ENCODE peak calls at places on chromosomes 4 and X, in nine cellular contexts. One of them, this sample, is unnamed.

GRCh38 chr4:77921701-77922100 is 59.1 kb downstream of the MRPL1 start:
- DNase-seq in fibroblast of mammary gland: peak
- DNase-seq in adrenal gland: no peak
- DNase-seq in neuronal stem cell: no peak
- DNase-seq in left ventricle myocardium inferior: no peak
- DNase-seq in astrocyte of the spinal cord: peak
- DNase-seq in fibroblast of lung: peak
- DNase-seq in esophagus muscularis mucosa: no peak
- DNase-seq in IMR-90: peak
- DNase-seq in this sample: no peak

GRCh38 chr4:151361966-151362365 is 36.6 kb upstream of the SH3D19 start:
- DNase-seq in fibroblast of lung: no peak
- DNase-seq in IMR-90: no peak
- DNase-seq in astrocyte of the spinal cord: no peak
- DNase-seq in adrenal gland: no peak
- DNase-seq in fibroblast of mammary gland: no peak
- DNase-seq in left ventricle myocardium inferior: no peak
- DNase-seq in esophagus muscularis mucosa: no peak
- DNase-seq in neuronal stem cell: no peak
- DNase-seq in this sample: no peak

GRCh38 chr4:15482842-15483241 is 13.2 kb downstream of the CC2D2A start:
- DNase-seq in fibroblast of mammary gland: peak
- DNase-seq in fibroblast of lung: no peak
- DNase-seq in astrocyte of the spinal cord: no peak
- DNase-seq in IMR-90: no peak
- DNase-seq in esophagus muscularis mucosa: no peak
- DNase-seq in left ventricle myocardium inferior: no peak
- DNase-seq in neuronal stem cell: no peak
- DNase-seq in adrenal gland: no peak
- DNase-seq in this sample: no peak

GRCh38 chrX:42615161-42615563 is 162.8 kb downstream of the PPP1R2C start:
- DNase-seq in fibroblast of lung: no peak
- DNase-seq in fibroblast of mammary gland: peak
- DNase-seq in neuronal stem cell: no peak
- DNase-seq in astrocyte of the spinal cord: no peak
- DNase-seq in left ventricle myocardium inferior: no peak
- DNase-seq in IMR-90: no peak
- DNase-seq in esophagus muscularis mucosa: no peak
- DNase-seq in adrenal gland: no peak
- DNase-seq in this sample: no peak

GRCh38 chr4:110196206-110196870 is 2.1 kb downstream of the ELOVL6 start:
- DNase-seq in fibroblast of lung: peak
- DNase-seq in left ventricle myocardium inferior: peak
- DNase-seq in adrenal gland: peak
- DNase-seq in neuronal stem cell: peak
- DNase-seq in fibroblast of mammary gland: peak
- DNase-seq in esophagus muscularis mucosa: no peak
- DNase-seq in astrocyte of the spinal cord: peak
- DNase-seq in IMR-90: peak
- DNase-seq in this sample: no peak

GRCh38 chr4:82372874-82373815 is 646 bp downstream of the HNRNPD start:
- DNase-seq in fibroblast of mammary gland: peak
- DNase-seq in astrocyte of the spinal cord: peak
- DNase-seq in neuronal stem cell: peak
- DNase-seq in esophagus muscularis mucosa: peak
- DNase-seq in IMR-90: peak
- DNase-seq in adrenal gland: peak
- DNase-seq in fibroblast of lung: peak
- DNase-seq in left ventricle myocardium inferior: peak
- DNase-seq in this sample: peak

GRCh38 chr4:174874898-174875297 is 43.3 kb upstream of the ADAM29 start:
- DNase-seq in esophagus muscularis mucosa: no peak
- DNase-seq in fibroblast of mammary gland: no peak
- DNase-seq in astrocyte of the spinal cord: no peak
- DNase-seq in fibroblast of lung: no peak
- DNase-seq in left ventricle myocardium inferior: no peak
- DNase-seq in neuronal stem cell: no peak
- DNase-seq in adrenal gland: no peak
- DNase-seq in IMR-90: no peak
- DNase-seq in this sample: no peak

GRCh38 chrX:39261446-39262147 is 460.3 kb downstream of the MID1IP1 start:
- DNase-seq in neuronal stem cell: peak
- DNase-seq in adrenal gland: no peak
- DNase-seq in fibroblast of mammary gland: peak
- DNase-seq in left ventricle myocardium inferior: no peak
- DNase-seq in IMR-90: no peak
- DNase-seq in esophagus muscularis mucosa: no peak
- DNase-seq in astrocyte of the spinal cord: peak
- DNase-seq in fibroblast of lung: peak
- DNase-seq in this sample: no peak

GRCh38 chrX:13287816-13288215 is 32.0 kb downstream of the ATXN3L start:
- DNase-seq in neuronal stem cell: no peak
- DNase-seq in adrenal gland: no peak
- DNase-seq in left ventricle myocardium inferior: no peak
- DNase-seq in IMR-90: peak
- DNase-seq in esophagus muscularis mucosa: no peak
- DNase-seq in astrocyte of the spinal cord: peak
- DNase-seq in fibroblast of mammary gland: peak
- DNase-seq in fibroblast of lung: peak
- DNase-seq in this sample: no peak

GRCh38 chrX:106178826-106179225 is 10.7 kb downstream of the PWWP3B start:
- DNase-seq in fibroblast of lung: no peak
- DNase-seq in esophagus muscularis mucosa: no peak
- DNase-seq in fibroblast of mammary gland: no peak
- DNase-seq in astrocyte of the spinal cord: peak
- DNase-seq in left ventricle myocardium inferior: no peak
- DNase-seq in IMR-90: no peak
- DNase-seq in neuronal stem cell: no peak
- DNase-seq in adrenal gland: no peak
- DNase-seq in this sample: no peak

GRCh38 chrX:25721564-25721963 is 416.6 kb upstream of the MAGEB18 start:
- DNase-seq in IMR-90: no peak
- DNase-seq in fibroblast of mammary gland: peak
- DNase-seq in esophagus muscularis mucosa: no peak
- DNase-seq in fibroblast of lung: peak
- DNase-seq in left ventricle myocardium inferior: no peak
- DNase-seq in adrenal gland: no peak
- DNase-seq in neuronal stem cell: peak
- DNase-seq in astrocyte of the spinal cord: peak
- DNase-seq in this sample: peak

GRCh38 chr4:56757821-56758400 is 63.6 kb downstream of the SPINK2 start:
- DNase-seq in IMR-90: peak
- DNase-seq in neuronal stem cell: peak
- DNase-seq in astrocyte of the spinal cord: peak
- DNase-seq in left ventricle myocardium inferior: no peak
- DNase-seq in esophagus muscularis mucosa: no peak
- DNase-seq in adrenal gland: peak
- DNase-seq in fibroblast of lung: peak
- DNase-seq in fibroblast of mammary gland: peak
- DNase-seq in this sample: peak

GRCh38 chr4:119750771-119751170 is 122.2 kb upstream of the PDE5A start:
- DNase-seq in neuronal stem cell: no peak
- DNase-seq in IMR-90: peak
- DNase-seq in left ventricle myocardium inferior: no peak
- DNase-seq in esophagus muscularis mucosa: no peak
- DNase-seq in fibroblast of mammary gland: peak
- DNase-seq in astrocyte of the spinal cord: peak
- DNase-seq in fibroblast of lung: no peak
- DNase-seq in adrenal gland: no peak
- DNase-seq in this sample: no peak

GRCh38 chr4:126071346-126072333 is 756.9 kb downstream of the FAT4 start:
- DNase-seq in neuronal stem cell: no peak
- DNase-seq in left ventricle myocardium inferior: no peak
- DNase-seq in IMR-90: peak
- DNase-seq in adrenal gland: no peak
- DNase-seq in astrocyte of the spinal cord: peak
- DNase-seq in esophagus muscularis mucosa: no peak
- DNase-seq in fibroblast of mammary gland: peak
- DNase-seq in fibroblast of lung: peak
- DNase-seq in this sample: no peak

GRCh38 chr4:42643685-42644084 is 13.2 kb downstream of the ATP8A1 start:
- DNase-seq in fibroblast of lung: no peak
- DNase-seq in IMR-90: no peak
- DNase-seq in fibroblast of mammary gland: no peak
- DNase-seq in esophagus muscularis mucosa: no peak
- DNase-seq in left ventricle myocardium inferior: no peak
- DNase-seq in astrocyte of the spinal cord: no peak
- DNase-seq in adrenal gland: peak
- DNase-seq in neuronal stem cell: no peak
- DNase-seq in this sample: no peak
- H3K4me3 ChIP-seq in fibroblast of lung: no peak
- H3K4me3 ChIP-seq in IMR-90: no peak
- H3K4me3 ChIP-seq in fibroblast of mammary gland: no peak
- H3K4me3 ChIP-seq in esophagus muscularis mucosa: no peak
- H3K4me3 ChIP-seq in left ventricle myocardium inferior: no peak
- H3K4me3 ChIP-seq in astrocyte of the spinal cord: no peak
- H3K4me3 ChIP-seq in adrenal gland: no peak
- H3K4me3 ChIP-seq in neuronal stem cell: no peak
- H3K4me3 ChIP-seq in this sample: no peak

DNA sequence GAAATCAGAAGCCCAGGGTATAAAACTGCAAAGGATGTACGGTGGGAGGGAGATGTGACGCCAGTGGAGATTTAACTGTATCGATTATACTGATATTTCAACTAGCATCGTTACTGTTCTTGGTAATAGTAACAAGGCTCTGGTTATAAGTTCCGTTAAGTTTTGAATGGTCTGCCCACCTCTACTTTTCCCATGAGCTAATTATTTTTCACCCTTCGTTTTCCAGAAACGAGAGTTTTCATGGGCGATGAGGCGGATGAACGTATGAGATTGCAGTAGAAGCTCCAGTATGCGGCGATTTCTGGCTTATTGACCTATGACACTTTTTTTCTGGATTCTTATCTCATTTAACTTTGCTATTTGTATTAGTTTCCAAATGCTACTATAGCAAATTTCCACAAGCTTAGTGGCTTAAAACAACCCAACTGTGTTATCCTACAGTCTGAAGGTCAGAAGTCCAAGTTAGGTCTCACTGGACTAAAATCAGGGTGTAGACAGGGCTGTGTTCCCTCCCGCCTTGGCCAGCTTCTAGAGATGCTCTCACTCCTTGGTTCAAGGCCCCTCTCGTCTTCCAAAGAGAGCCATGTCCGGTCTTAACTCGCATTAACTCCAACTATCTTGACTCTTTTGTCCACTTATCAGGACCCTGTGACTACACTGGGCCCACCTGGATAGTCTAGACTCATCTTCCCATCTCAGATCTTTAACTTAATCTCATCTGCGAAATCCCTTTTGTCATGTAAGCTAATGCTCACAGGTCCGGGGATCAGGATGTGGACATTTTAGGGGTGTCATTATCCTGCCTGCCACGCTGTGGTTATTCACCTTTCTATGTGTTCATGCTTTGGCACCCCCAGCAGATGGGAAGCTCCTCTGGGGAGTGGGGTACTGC is 122.5 kb downstream of the IRF2 start:
- DNase-seq in astrocyte of the spinal cord: no peak
- DNase-seq in IMR-90: no peak
- DNase-seq in neuronal stem cell: no peak
- DNase-seq in adrenal gland: peak
- DNase-seq in left ventricle myocardium inferior: no peak
- DNase-seq in fibroblast of lung: no peak
- DNase-seq in esophagus muscularis mucosa: no peak
- DNase-seq in fibroblast of mammary gland: no peak
- DNase-seq in this sample: no peak
- H3K4me3 ChIP-seq in astrocyte of the spinal cord: no peak
- H3K4me3 ChIP-seq in IMR-90: no peak
- H3K4me3 ChIP-seq in neuronal stem cell: no peak
- H3K4me3 ChIP-seq in adrenal gland: no peak
- H3K4me3 ChIP-seq in left ventricle myocardium inferior: no peak
- H3K4me3 ChIP-seq in fibroblast of lung: no peak
- H3K4me3 ChIP-seq in esophagus muscularis mucosa: no peak
- H3K4me3 ChIP-seq in fibroblast of mammary gland: no peak
- H3K4me3 ChIP-seq in this sample: no peak

GRCh38 chr4:47926667-47927258 is 12.4 kb upstream of the NFXL1 start:
- DNase-seq in fibroblast of lung: peak
- DNase-seq in esophagus muscularis mucosa: no peak
- DNase-seq in left ventricle myocardium inferior: no peak
- DNase-seq in neuronal stem cell: peak
- DNase-seq in adrenal gland: peak
- DNase-seq in fibroblast of mammary gland: peak
- DNase-seq in astrocyte of the spinal cord: peak
- DNase-seq in IMR-90: peak
- DNase-seq in this sample: no peak
- H3K4me3 ChIP-seq in fibroblast of lung: no peak
- H3K4me3 ChIP-seq in esophagus muscularis mucosa: peak
- H3K4me3 ChIP-seq in left ventricle myocardium inferior: peak
- H3K4me3 ChIP-seq in neuronal stem cell: peak
- H3K4me3 ChIP-seq in adrenal gland: no peak
- H3K4me3 ChIP-seq in fibroblast of mammary gland: no peak
- H3K4me3 ChIP-seq in astrocyte of the spinal cord: no peak
- H3K4me3 ChIP-seq in IMR-90: no peak
- H3K4me3 ChIP-seq in this sample: no peak

GRCh38 chrX:74949717-74950116 is 24.5 kb upstream of the NEXMIF start:
- DNase-seq in left ventricle myocardium inferior: no peak
- DNase-seq in esophagus muscularis mucosa: no peak
- DNase-seq in fibroblast of lung: no peak
- DNase-seq in astrocyte of the spinal cord: no peak
- DNase-seq in neuronal stem cell: no peak
- DNase-seq in fibroblast of mammary gland: no peak
- DNase-seq in adrenal gland: no peak
- DNase-seq in IMR-90: no peak
- DNase-seq in this sample: no peak
- H3K4me3 ChIP-seq in left ventricle myocardium inferior: no peak
- H3K4me3 ChIP-seq in esophagus muscularis mucosa: no peak
- H3K4me3 ChIP-seq in fibroblast of lung: no peak
- H3K4me3 ChIP-seq in astrocyte of the spinal cord: no peak
- H3K4me3 ChIP-seq in neuronal stem cell: no peak
- H3K4me3 ChIP-seq in fibroblast of mammary gland: no peak
- H3K4me3 ChIP-seq in adrenal gland: no peak
- H3K4me3 ChIP-seq in IMR-90: no peak
- H3K4me3 ChIP-seq in this sample: no peak

GRCh38 chr4:53937918-53938317 is 126.5 kb downstream of the CHIC2 start:
- DNase-seq in fibroblast of mammary gland: peak
- DNase-seq in esophagus muscularis mucosa: no peak
- DNase-seq in adrenal gland: no peak
- DNase-seq in left ventricle myocardium inferior: no peak
- DNase-seq in fibroblast of lung: no peak
- DNase-seq in neuronal stem cell: no peak
- DNase-seq in astrocyte of the spinal cord: peak
- DNase-seq in IMR-90: peak
- DNase-seq in this sample: no peak
- H3K4me3 ChIP-seq in fibroblast of mammary gland: no peak
- H3K4me3 ChIP-seq in esophagus muscularis mucosa: no peak
- H3K4me3 ChIP-seq in adrenal gland: no peak
- H3K4me3 ChIP-seq in left ventricle myocardium inferior: no peak
- H3K4me3 ChIP-seq in fibroblast of lung: no peak
- H3K4me3 ChIP-seq in neuronal stem cell: no peak
- H3K4me3 ChIP-seq in astrocyte of the spinal cord: no peak
- H3K4me3 ChIP-seq in IMR-90: no peak
- H3K4me3 ChIP-seq in this sample: no peak

GRCh38 chrX:81957900-81958545 is 756.1 kb downstream of the SH3BGRL start:
- DNase-seq in astrocyte of the spinal cord: no peak
- DNase-seq in fibroblast of lung: no peak
- DNase-seq in left ventricle myocardium inferior: no peak
- DNase-seq in IMR-90: peak
- DNase-seq in neuronal stem cell: peak
- DNase-seq in adrenal gland: no peak
- DNase-seq in fibroblast of mammary gland: peak
- DNase-seq in esophagus muscularis mucosa: no peak
- DNase-seq in this sample: no peak
- H3K4me3 ChIP-seq in astrocyte of the spinal cord: no peak
- H3K4me3 ChIP-seq in fibroblast of lung: no peak
- H3K4me3 ChIP-seq in left ventricle myocardium inferior: no peak
- H3K4me3 ChIP-seq in IMR-90: no peak
- H3K4me3 ChIP-seq in neuronal stem cell: no peak
- H3K4me3 ChIP-seq in adrenal gland: no peak
- H3K4me3 ChIP-seq in fibroblast of mammary gland: no peak
- H3K4me3 ChIP-seq in esophagus muscularis mucosa: no peak
- H3K4me3 ChIP-seq in this sample: no peak

This sample was measured in iPS DF 6.9.